ENCODE peak calls at places on chromosomes 5 and 9, in nine cellular contexts. P is endothelial cell of umbilical vein, Z is A549, A is heart left ventricle, J is Peyer's patch, B is HCT116, U is tibial nerve, D is H54, M is NB4. X is an unnamed sample.

GRCh38 chr9:137279741-137280477 is 2.4 kb downstream of the TOR4A start:
- DNase-seq in P (no peak), Z (no peak), A (no peak), J (no peak), B (no peak), U (no peak), D (no peak), M (no peak), X (no peak)

GRCh38 chr9:127698386-127698785 is 8.4 kb upstream of the CFAP157 start:
- DNase-seq in P (no peak), Z (no peak), A (no peak), J (no peak), B (no peak), U (no peak), D (no peak), M (no peak), X (no peak)

GRCh38 chr5:175687231-175687701 is 29.4 kb downstream of the HRH2 start:
- DNase-seq in P (no peak), Z (no peak), A (peak; percentile 88), J (no peak), B (no peak), U (no peak), D (no peak), M (no peak), X (no peak)

GRCh38 chr5:2642684-2643325 is 108.7 kb downstream of the IRX2 start:
- DNase-seq in P (no peak), Z (no peak), A (no peak), J (no peak), B (no peak), U (no peak), D (no peak), M (no peak), X (no peak)

GRCh38 chr5:122384612-122385180 is 72.7 kb downstream of the SNCAIP start:
- DNase-seq in P (no peak), Z (no peak), A (no peak), J (no peak), B (no peak), U (no peak), D (no peak), M (no peak), X (no peak)

GRCh38 chr5:56815657-56816545 is 552 bp downstream of the MAP3K1 start:
- DNase-seq in P (peak; percentile 51), Z (peak; percentile 55), A (peak; percentile 78), J (peak; percentile 70), B (no peak), U (no peak), D (peak; percentile 38), M (peak; percentile 67), X (peak; percentile 72)

GRCh38 chr9:22238809-22239684 is 207.6 kb upstream of the DMRTA1 start:
- DNase-seq in P (peak; percentile 65), Z (peak; percentile 7), A (no peak), J (no peak), B (peak; percentile 37), U (no peak), D (no peak), M (no peak), X (no peak)

GRCh38 chr5:133746834-133747233 is 134.5 kb upstream of the FSTL4 start:
- DNase-seq in P (no peak), Z (peak; percentile 41), A (no peak), J (no peak), B (peak; percentile 21), U (no peak), D (peak; percentile 30), M (peak; percentile 18), X (no peak)

GRCh38 chr9:99307846-99308245 is 85.8 kb downstream of the SEC61B start:
- DNase-seq in P (no peak), Z (no peak), A (no peak), J (no peak), B (no peak), U (no peak), D (no peak), M (no peak), X (no peak)

GRCh38 chr5:122408592-122409219 is 96.7 kb downstream of the SNCAIP start:
- DNase-seq in P (no peak), Z (no peak), A (no peak), J (no peak), B (no peak), U (no peak), D (no peak), M (no peak), X (no peak)

GRCh38 chr9:73014011-73014410 is 61.2 kb upstream of the ALDH1A1 start:
- DNase-seq in P (peak; percentile 59), Z (no peak), A (no peak), J (no peak), B (no peak), U (no peak), D (no peak), M (no peak), X (no peak)

GRCh38 chr5:167514461-167514860 is 777.0 kb upstream of the WWC1 start:
- DNase-seq in P (no peak), Z (no peak), A (no peak), J (no peak), B (no peak), U (no peak), D (no peak), M (no peak), X (no peak)

GRCh38 chr9:110198357-110198756 is 9.6 kb downstream of the C9orf152 start:
- DNase-seq in P (no peak), Z (no peak), A (no peak), J (no peak), B (no peak), U (no peak), D (no peak), M (no peak), X (peak; percentile 47)
- TF ChIP-seq POLR2A in P (no peak), Z (no peak), A (no peak), J (no peak), B (no peak), U (no peak), D (no peak), M (no peak), X (no peak)

GRCh38 chr5:98997000-98997399 is 68.2 kb upstream of the CHD1 start:
- DNase-seq in P (no peak), Z (no peak), A (no peak), J (no peak), B (no peak), U (no peak), D (peak; percentile 15), M (no peak), X (no peak)

GRCh38 chr5:99000221-99000620 is 71.4 kb upstream of the CHD1 start:
- DNase-seq in P (no peak), Z (no peak), A (no peak), J (no peak), B (no peak), U (no peak), D (no peak), M (no peak), X (no peak)

GRCh38 chr5:98999631-99000030 is 70.8 kb upstream of the CHD1 start:
- DNase-seq in P (no peak), Z (no peak), A (no peak), J (no peak), B (no peak), U (no peak), D (no peak), M (no peak), X (no peak)

GRCh38 chr5:99004960-99005359 is 76.2 kb upstream of the CHD1 start:
- DNase-seq in P (no peak), Z (no peak), A (no peak), J (no peak), B (no peak), U (no peak), D (no peak), M (no peak), X (no peak)

DNA sequence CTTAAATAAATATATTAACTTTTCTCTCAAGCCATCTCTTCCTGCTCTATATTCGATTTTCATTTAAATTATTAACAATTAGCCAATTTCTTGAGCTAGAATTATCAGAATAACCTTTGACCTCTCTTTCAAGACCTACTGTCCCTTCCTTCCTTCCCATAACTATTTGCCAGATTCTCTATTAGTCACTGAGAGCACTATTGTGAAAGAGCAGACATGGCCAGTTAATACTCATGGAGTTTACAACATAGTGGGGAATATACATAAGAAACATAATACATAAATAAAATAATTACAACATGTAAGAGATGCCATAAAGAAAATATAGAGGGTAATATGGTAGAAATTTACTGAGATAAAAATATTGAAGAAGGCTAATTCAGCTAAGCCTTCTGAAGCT is 72.1 kb upstream of the CHD1 start:
- DNase-seq in P (peak; percentile 47), Z (no peak), A (no peak), J (no peak), B (no peak), U (no peak), D (no peak), M (no peak), X (no peak)
- TF ChIP-seq POLR2A in P (no peak), Z (no peak), A (no peak), J (no peak), B (no peak), U (no peak), D (no peak), M (no peak), X (no peak)

DNA sequence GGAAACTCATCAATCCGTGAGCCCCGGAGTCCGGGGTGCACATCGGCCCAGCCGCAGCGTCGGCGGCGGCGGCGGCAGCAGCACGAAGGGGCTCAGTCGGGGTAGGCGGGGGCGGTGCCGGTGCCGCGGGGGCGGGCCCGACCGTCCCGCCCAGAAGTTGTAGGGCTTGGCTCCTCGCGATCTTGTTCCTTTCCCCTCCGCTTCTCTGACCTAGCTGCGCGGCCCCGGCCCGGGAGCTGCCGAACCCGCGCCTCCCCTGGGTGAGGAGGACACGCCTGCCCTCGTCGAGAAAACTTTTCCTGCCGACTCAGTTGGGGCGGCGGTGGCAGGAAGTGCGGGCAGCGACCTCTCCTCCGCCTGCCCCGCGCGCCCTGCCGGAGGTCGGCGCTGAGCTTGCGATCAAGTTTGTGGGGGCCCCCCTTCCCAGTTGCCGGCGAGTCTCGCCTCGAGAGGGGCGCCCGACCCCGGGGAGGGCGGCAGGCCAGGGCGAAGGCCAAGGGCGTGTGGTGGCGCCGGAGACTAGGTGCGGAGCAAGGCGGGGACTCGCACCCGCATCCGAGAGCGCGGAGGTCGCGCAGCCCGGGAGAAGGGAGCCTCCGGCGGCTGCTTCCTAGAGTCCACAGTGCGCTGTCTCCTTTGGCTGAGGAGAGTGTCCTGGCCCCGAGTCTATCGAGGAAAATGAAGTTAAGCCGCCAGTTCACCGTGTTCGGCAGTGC is at the start of gene MAN2A1:
- DNase-seq in P (peak; percentile 70), Z (peak; percentile 51), A (peak; percentile 89), J (peak; percentile 93), B (peak; percentile 22), U (peak; percentile 74), D (peak; percentile 53), M (peak; percentile 86), X (peak; percentile 89)
- TF ChIP-seq POLR2A in P (no peak), Z (no peak), A (no peak), J (peak; percentile 69), B (no peak), U (peak; percentile 71), D (peak; percentile 65), M (no peak), X (peak; percentile 53)

DNA sequence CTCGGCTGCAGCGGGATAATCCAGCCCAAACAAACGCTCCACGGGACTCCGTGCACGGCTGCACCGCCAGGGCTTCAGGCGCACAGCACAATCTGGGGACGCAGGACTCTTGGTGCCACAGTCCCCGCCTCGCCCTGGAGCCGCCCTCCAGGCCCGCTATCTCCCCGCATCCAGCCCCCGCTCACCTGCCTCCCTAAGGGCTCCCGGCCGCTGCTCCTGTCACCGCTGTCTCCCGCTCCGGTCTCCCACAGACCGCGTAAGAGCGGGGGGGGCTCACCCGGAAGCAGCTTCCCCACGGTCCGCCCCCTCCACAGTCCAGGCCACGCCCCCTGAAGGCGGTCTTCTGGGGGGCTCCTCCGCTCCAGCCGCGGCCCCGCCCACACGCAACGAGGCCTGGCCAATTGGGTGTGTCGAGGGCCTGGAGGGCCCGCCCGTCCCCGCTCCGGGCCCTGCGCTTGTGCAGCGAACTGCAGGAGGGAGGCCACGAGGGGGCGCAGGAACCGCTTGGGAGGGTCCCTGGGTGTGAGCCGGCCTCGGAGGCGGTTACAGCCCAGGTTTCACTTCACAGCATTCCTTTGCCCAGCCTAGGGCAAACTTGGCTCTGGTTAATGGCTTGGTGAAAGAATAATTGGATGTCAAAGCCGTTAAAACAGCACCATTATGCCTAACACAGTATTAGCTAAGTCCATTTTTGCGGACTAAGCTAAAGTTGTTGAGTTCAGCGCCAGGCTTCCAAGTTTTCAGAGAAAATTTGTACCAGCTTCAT is at the start of gene ALAD:
- DNase-seq in P (peak; percentile 99), Z (peak; percentile 93), A (peak; percentile 100), J (peak; percentile 100), B (peak; percentile 94), U (peak; percentile 94), D (peak; percentile 93), M (peak; percentile 98), X (peak; percentile 99)
- TF ChIP-seq POLR2A in P (peak; percentile 68), Z (peak; percentile 60), A (no peak), J (peak; percentile 76), B (peak; percentile 41), U (peak; percentile 63), D (peak; percentile 56), M (peak; percentile 59), X (no peak)

X was measured in suprapubic skin.